ENCODE peak calls at places on chromosomes 16 and 17, in six cellular contexts. K, Q, W, M, Y and D are unnamed samples.

GRCh38 chr16:66337434-66338188 is 28.9 kb upstream of the CDH5 start:
- DNase-seq in W (no peak), Y (no peak), M (no peak), Q (no peak), K (no peak), D (no peak)

GRCh38 chr16:79430129-79430789 is 170.3 kb downstream of the MAF start:
- DNase-seq in W (no peak), Q (no peak), Y (no peak), M (no peak), K (no peak), D (no peak)

GRCh38 chr17:78933959-78934568 is 8.9 kb upstream of the TIMP2 start:
- DNase-seq in M (peak; percentile 99), W (peak; percentile 99), K (peak; percentile 42), Q (peak; percentile 97), Y (peak; percentile 90), D (peak; percentile 97)

GRCh38 chr17:81025756-81026155 is 9.2 kb upstream of the BAIAP2 start:
- DNase-seq in W (no peak), Y (no peak), K (no peak), M (no peak), Q (peak; percentile 61), D (peak; percentile 68)

GRCh38 chr17:58822148-58823050 is 66.7 kb downstream of the PPM1E start:
- DNase-seq in Y (no peak), M (no peak), W (peak; percentile 14), Q (no peak), K (no peak), D (no peak)

GRCh38 chr17:73292031-73292531 is 19.7 kb downstream of the CDC42EP4 start:
- DNase-seq in Q (peak; percentile 92), M (no peak), Y (no peak), K (no peak), W (peak; percentile 50), D (no peak)

GRCh38 chr16:23148513-23149266 is 562 bp downstream of the USP31 start:
- DNase-seq in Y (peak; percentile 83), K (peak; percentile 10), Q (peak; percentile 93), W (peak; percentile 47), M (peak; percentile 76), D (peak; percentile 79)

GRCh38 chr16:67248401-67249177 is at the start of gene SLC9A5:
- DNase-seq in W (no peak), K (no peak), Q (peak; percentile 85), Y (no peak), M (peak; percentile 43), D (no peak)

GRCh38 chr17:1053661-1054360 is 56.9 kb downstream of the TIMM22 start:
- DNase-seq in Q (peak; percentile 70), K (no peak), M (no peak), W (no peak), Y (no peak), D (no peak)

GRCh38 chr17:82838386-82839063 is 1.3 kb downstream of the ZNF750 start:
- DNase-seq in W (peak; percentile 64), M (no peak), Y (peak; percentile 85), K (no peak), Q (no peak), D (no peak)

GRCh38 chr17:2053380-2054261 is 1.3 kb upstream of the HIC1 start:
- DNase-seq in Q (peak; percentile 93), W (peak; percentile 72), M (peak; percentile 88), Y (peak; percentile 77), K (no peak), D (peak; percentile 91)

GRCh38 chr17:30824002-30824355 is 513 bp downstream of the CRLF3 start:
- DNase-seq in Q (no peak), W (peak; percentile 10), M (no peak), Y (peak; percentile 43), K (no peak), D (no peak)

GRCh38 chr17:10034719-10035475 is 129.8 kb upstream of the RCVRN start:
- DNase-seq in K (no peak), Y (no peak), M (no peak), W (no peak), Q (peak; percentile 35), D (no peak)

GRCh38 chr17:40437095-40437732 is 6.0 kb upstream of the IGFBP4 start:
- DNase-seq in M (no peak), K (no peak), W (peak; percentile 38), Y (no peak), Q (no peak), D (peak; percentile 44)

GRCh38 chr16:19513377-19514053 is 8.4 kb downstream of the GDE1 start:
- DNase-seq in Y (no peak), Q (no peak), W (peak; percentile 41), M (no peak), K (no peak), D (no peak)

GRCh38 chr17:32914181-32914580 is 13.8 kb upstream of the TMEM98 start:
- DNase-seq in Y (no peak), Q (no peak), K (no peak), M (no peak), W (no peak), D (no peak)

GRCh38 chr17:32910769-32911168 is 17.2 kb upstream of the TMEM98 start:
- DNase-seq in K (no peak), M (no peak), Y (peak; percentile 50), W (no peak), Q (no peak), D (no peak)

GRCh38 chr17:32913593-32913992 is 14.4 kb upstream of the TMEM98 start:
- DNase-seq in Y (no peak), M (no peak), Q (no peak), W (no peak), K (no peak), D (no peak)

GRCh38 chr17:32909787-32910369 is 18.1 kb upstream of the TMEM98 start:
- DNase-seq in M (peak; percentile 55), Y (peak; percentile 91), K (peak; percentile 60), Q (no peak), W (peak; percentile 90), D (peak; percentile 74)

DNA sequence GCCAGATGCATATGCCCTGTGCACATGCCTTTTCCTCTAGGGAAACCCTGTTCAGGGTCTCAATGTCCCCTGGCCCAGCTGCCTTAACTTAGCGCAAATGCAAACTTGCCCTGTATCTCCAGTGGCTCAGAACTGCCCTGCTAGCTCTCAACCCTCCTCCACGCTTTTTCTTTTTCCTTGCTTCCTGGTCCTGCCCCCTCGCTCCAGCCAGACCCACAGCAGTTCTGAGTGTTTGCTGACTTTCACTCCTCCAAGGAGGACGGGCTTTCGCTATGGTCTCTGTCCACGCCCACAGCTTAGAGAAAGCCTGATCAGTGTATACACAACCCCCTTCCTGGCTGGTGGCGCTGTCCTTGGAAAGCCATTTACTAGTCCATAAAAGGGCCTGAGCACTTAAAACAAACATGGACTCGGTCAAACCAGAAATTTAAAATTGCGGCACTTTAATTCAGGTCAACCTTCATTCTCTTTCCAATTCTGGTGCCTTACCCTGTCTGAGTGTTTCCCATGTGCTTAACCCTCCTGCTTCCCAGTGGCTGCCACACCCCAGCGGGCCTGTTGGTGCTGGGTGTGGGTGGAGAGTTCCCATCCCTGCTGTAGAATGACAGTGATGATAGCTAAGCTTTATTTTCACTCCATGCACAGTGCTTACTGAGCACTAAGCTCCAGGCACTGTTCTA is 15.6 kb upstream of the TMEM98 start:
- DNase-seq in Y (peak; percentile 87), W (peak; percentile 75), Q (peak; percentile 86), M (peak; percentile 58), K (peak; percentile 20), D (no peak)
- TF ChIP-seq CTCF in Y (peak; percentile 7), W (no peak), Q (no peak), M (no peak), K (peak; percentile 18), D (no peak)

DNA sequence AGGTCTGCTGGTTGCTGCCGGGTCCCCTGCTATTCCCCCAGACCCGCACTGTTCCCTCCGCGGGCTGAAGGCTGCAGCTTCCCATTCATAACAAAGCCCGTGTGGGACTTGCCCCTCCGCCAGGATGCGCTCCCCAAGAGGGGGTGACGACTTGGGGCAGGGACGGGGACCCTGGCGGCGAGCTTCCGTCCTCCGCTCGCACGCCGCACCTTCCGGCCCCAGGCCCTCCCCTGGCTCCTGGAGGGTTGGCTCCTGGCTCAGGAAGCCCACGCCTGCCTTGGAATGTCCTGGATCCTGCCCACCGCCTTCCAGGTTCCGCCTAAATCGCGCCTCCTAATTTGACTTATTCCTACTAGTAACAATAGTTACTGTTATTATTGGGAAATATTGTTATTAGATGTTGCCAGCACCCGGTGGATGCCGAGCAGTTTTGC is 1.1 kb upstream of the TFAP4 start:
- DNase-seq in M (peak; percentile 61), Q (peak; percentile 88), Y (peak; percentile 55), W (peak; percentile 75), K (no peak), D (peak; percentile 83)
- TF ChIP-seq CTCF in M (peak; percentile 36), Q (peak; percentile 8), Y (peak; percentile 32), W (no peak), K (peak; percentile 66), D (peak; percentile 32)

GRCh38 chr16:53948326-53948725 is 244.4 kb downstream of the FTO start:
- DNase-seq in K (no peak), M (no peak), Y (no peak), Q (no peak), W (no peak), D (no peak)

GRCh38 chr16:53948734-53949430 is 244.9 kb downstream of the FTO start:
- DNase-seq in Q (no peak), Y (no peak), K (no peak), W (no peak), M (no peak), D (no peak)

GRCh38 chr16:53946745-53947386 is 242.9 kb downstream of the FTO start:
- DNase-seq in K (no peak), Y (no peak), W (no peak), Q (no peak), M (no peak), D (no peak)

GRCh38 chr16:53945996-53946395 is 242.0 kb downstream of the FTO start:
- DNase-seq in K (no peak), W (peak; percentile 79), Y (no peak), M (no peak), Q (no peak), D (no peak)

DNA sequence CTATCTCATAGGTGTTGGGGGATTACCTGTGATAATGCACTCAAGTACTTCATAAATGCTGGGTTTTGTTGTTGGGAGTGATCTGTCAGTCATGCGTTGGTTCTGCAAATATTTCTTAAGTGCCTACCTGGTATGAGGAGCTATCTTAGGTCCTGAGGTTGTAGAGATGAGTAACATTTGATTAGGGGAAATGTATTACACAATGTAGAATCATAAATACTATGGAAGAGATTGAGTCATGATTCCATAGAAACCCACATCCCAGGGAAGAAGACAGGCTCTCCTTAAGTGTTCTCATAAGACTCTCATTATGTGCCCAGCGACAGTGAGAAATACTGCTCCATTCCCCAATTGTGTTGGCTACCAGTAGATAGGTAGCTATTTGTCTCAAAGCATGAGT is 240.1 kb downstream of the FTO start:
- DNase-seq in Y (no peak), M (no peak), K (no peak), Q (no peak), W (no peak), D (no peak)
- TF ChIP-seq CTCF in Y (no peak), M (no peak), K (no peak), Q (no peak), W (no peak), D (no peak)

GRCh38 chr17:8572767-8573166 is 57.8 kb downstream of the MYH10 start:
- DNase-seq in M (no peak), Q (no peak), K (no peak), Y (no peak), W (peak; percentile 44), D (no peak)
- TF ChIP-seq CTCF in M (peak; percentile 33), Q (peak; percentile 21), K (no peak), Y (peak; percentile 10), W (peak; percentile 42), D (no peak)

GRCh38 chr17:16380640-16381495 is at the start of gene UBB:
- DNase-seq in Y (peak; percentile 97), M (peak; percentile 95), W (peak; percentile 99), Q (peak; percentile 99), K (peak; percentile 87), D (peak; percentile 97)
- TF ChIP-seq CTCF in Y (no peak), M (no peak), W (no peak), Q (no peak), K (peak; percentile 18), D (no peak)